ENCODE peak calls at places on chromosomes 13 and 19, in eight cellular contexts. G is HCEC 1CT; M is neural crest cell; J is H9; I is activated CD4-positive, alpha-beta T cell treated with anti-CD3 and anti-CD28 coated beads for 1 hour; U is RPMI7951; S is HFF-Myc; P is AG20443. V is an unnamed sample.

GRCh38 chr13:40352807-40353562 is 313.5 kb downstream of the FOXO1 start:
- DNase-seq in G (no peak), M (no peak), J (no peak), I (no peak), U (no peak), S (no peak), P (no peak), V (no peak)

GRCh38 chr13:25648996-25649633 is 277.3 kb downstream of the ATP8A2 start:
- DNase-seq in G (no peak), M (no peak), J (no peak), I (no peak), U (no peak), S (no peak), P (no peak), V (no peak)

GRCh38 chr13:46668302-46668720 is 115.3 kb downstream of the LRCH1 start:
- DNase-seq in G (peak; percentile 82), M (no peak), J (no peak), I (no peak), U (peak; percentile 89), S (peak; percentile 68), P (peak; percentile 77), V (peak; percentile 87)

GRCh38 chr19:35088514-35088913 is 27.1 kb upstream of the FXYD3 start:
- DNase-seq in G (peak; percentile 94), M (no peak), J (no peak), I (no peak), U (peak; percentile 96), S (peak; percentile 75), P (peak; percentile 93), V (peak; percentile 95)

GRCh38 chr13:99074693-99075092 is 96.8 kb upstream of the DOCK9 start:
- DNase-seq in G (no peak), M (no peak), J (no peak), I (no peak), U (no peak), S (no peak), P (no peak), V (no peak)

GRCh38 chr19:48964205-48965032 is 690 bp upstream of the FTL start:
- DNase-seq in G (peak; percentile 49), M (peak; percentile 13), J (no peak), I (no peak), U (no peak), S (no peak), P (peak; percentile 58), V (no peak)

GRCh38 chr19:19405919-19406877 is 723 bp downstream of the GATAD2A start:
- DNase-seq in G (peak; percentile 57), M (peak; percentile 51), J (peak; percentile 51), I (peak; percentile 15), U (peak; percentile 56), S (no peak), P (peak; percentile 55), V (peak; percentile 60)

GRCh38 chr13:46850214-46850613 is 46.6 kb downstream of the HTR2A start:
- DNase-seq in G (no peak), M (no peak), J (no peak), I (no peak), U (no peak), S (no peak), P (no peak), V (no peak)

GRCh38 chr19:2726904-2727639 is 5.9 kb upstream of the DIRAS1 start:
- DNase-seq in G (no peak), M (no peak), J (no peak), I (no peak), U (peak; percentile 75), S (no peak), P (no peak), V (no peak)

GRCh38 chr19:4059931-4060620 is 6.6 kb downstream of the ZBTB7A start:
- DNase-seq in G (no peak), M (no peak), J (peak; percentile 32), I (no peak), U (no peak), S (no peak), P (peak; percentile 57), V (no peak)

GRCh38 chr19:19550454-19550842 is 12.4 kb downstream of the CILP2 start:
- DNase-seq in G (no peak), M (no peak), J (no peak), I (no peak), U (peak; percentile 54), S (no peak), P (peak; percentile 56), V (peak; percentile 40)

GRCh38 chr13:103386341-103386740 is 320.1 kb upstream of the SLC10A2 start:
- DNase-seq in G (no peak), M (no peak), J (no peak), I (no peak), U (peak; percentile 1), S (no peak), P (no peak), V (no peak)

GRCh38 chr19:13022859-13023636 is 27.8 kb downstream of the NFIX start:
- DNase-seq in G (peak; percentile 96), M (no peak), J (peak; percentile 64), I (no peak), U (peak; percentile 96), S (peak; percentile 81), P (peak; percentile 88), V (peak; percentile 96)

GRCh38 chr19:11098327-11098726 is 9.1 kb downstream of the LDLR start:
- DNase-seq in G (no peak), M (no peak), J (no peak), I (no peak), U (no peak), S (no peak), P (no peak), V (no peak)

GRCh38 chr19:45275370-45275971 is 24.4 kb downstream of the MARK4 start:
- DNase-seq in G (no peak), M (no peak), J (no peak), I (no peak), U (no peak), S (peak; percentile 52), P (no peak), V (no peak)

GRCh38 chr19:42542791-42543190 is 14.5 kb upstream of the CEACAM1 start:
- DNase-seq in G (no peak), M (no peak), J (no peak), I (no peak), U (no peak), S (no peak), P (no peak), V (no peak)

GRCh38 chr19:3366761-3367571 is 583 bp downstream of the NFIC start:
- DNase-seq in G (no peak), M (no peak), J (no peak), I (no peak), U (peak; percentile 29), S (no peak), P (no peak), V (peak; percentile 45)

GRCh38 chr13:113060557-113061270 is 44.9 kb upstream of the F7 start:
- DNase-seq in G (no peak), M (no peak), J (no peak), I (no peak), U (no peak), S (no peak), P (no peak), V (no peak)

GRCh38 chr19:49932731-49933131 is 3.4 kb upstream of the NUP62 start:
- DNase-seq in G (no peak), M (no peak), J (no peak), I (no peak), U (no peak), S (no peak), P (no peak), V (no peak)

GRCh38 chr13:34044041-34044440 is 226.1 kb downstream of the RFC3 start:
- DNase-seq in G (no peak), M (no peak), J (no peak), I (no peak), U (peak; percentile 76), S (peak; percentile 17), P (no peak), V (peak; percentile 79)

GRCh38 chr19:43667524-43668405 is 2.2 kb downstream of the PLAUR start:
- DNase-seq in G (no peak), M (no peak), J (no peak), I (no peak), U (no peak), S (no peak), P (no peak), V (no peak)

GRCh38 chr19:3075605-3076431 is 13.5 kb upstream of the TLE5 start:
- DNase-seq in G (no peak), M (peak; percentile 63), J (peak; percentile 67), I (peak; percentile 69), U (no peak), S (no peak), P (peak; percentile 81), V (peak; percentile 31)

GRCh38 chr13:110815471-110816204 is 99.2 kb downstream of the ANKRD10 start:
- DNase-seq in G (no peak), M (no peak), J (no peak), I (no peak), U (no peak), S (no peak), P (no peak), V (no peak)

GRCh38 chr19:9877775-9878510 is 42.8 kb downstream of the PIN1 start:
- DNase-seq in G (peak; percentile 72), M (no peak), J (no peak), I (no peak), U (peak; percentile 66), S (peak; percentile 72), P (no peak), V (peak; percentile 78)

GRCh38 chr13:90039516-90039915 is 1308.0 kb upstream of the MIR17HG start:
- DNase-seq in G (no peak), M (no peak), J (no peak), I (no peak), U (no peak), S (no peak), P (no peak), V (no peak)

GRCh38 chr13:102688306-102688973 is 6.4 kb downstream of the METTL21C start:
- DNase-seq in G (no peak), M (no peak), J (peak; percentile 63), I (no peak), U (no peak), S (no peak), P (no peak), V (no peak)

GRCh38 chr13:107806726-107807125 is 408.6 kb downstream of the LIG4 start:
- DNase-seq in G (no peak), M (no peak), J (no peak), I (no peak), U (no peak), S (no peak), P (no peak), V (no peak)

GRCh38 chr13:72808917-72809500 is 27.1 kb downstream of the PIBF1 start:
- DNase-seq in G (no peak), M (no peak), J (no peak), I (no peak), U (peak; percentile 24), S (no peak), P (peak; percentile 8), V (peak; percentile 25)

GRCh38 chr19:8489591-8490394 is 12.6 kb downstream of the PRAM1 start:
- DNase-seq in G (no peak), M (no peak), J (peak; percentile 50), I (no peak), U (no peak), S (no peak), P (no peak), V (no peak)

GRCh38 chr13:97226013-97226412 is 3.9 kb downstream of the MBNL2 start:
- DNase-seq in G (no peak), M (no peak), J (no peak), I (no peak), U (no peak), S (no peak), P (no peak), V (no peak)

GRCh38 chr13:20550799-20551198 is 16.2 kb upstream of the IFT88 start:
- DNase-seq in G (peak; percentile 28), M (no peak), J (no peak), I (no peak), U (peak; percentile 14), S (no peak), P (no peak), V (peak; percentile 7)

GRCh38 chr13:44364601-44365000 is 9.0 kb upstream of the SERP2 start:
- DNase-seq in G (peak; percentile 63), M (no peak), J (no peak), I (no peak), U (peak; percentile 93), S (peak; percentile 49), P (peak; percentile 33), V (peak; percentile 77)

GRCh38 chr13:44199627-44200207 is 173.9 kb upstream of the SERP2 start:
- DNase-seq in G (no peak), M (no peak), J (no peak), I (no peak), U (no peak), S (no peak), P (no peak), V (no peak)

GRCh38 chr13:86601351-86601750 is 802.1 kb upstream of the SLITRK6 start:
- DNase-seq in G (peak; percentile 19), M (no peak), J (no peak), I (no peak), U (peak; percentile 30), S (no peak), P (no peak), V (no peak)

V was measured in EL.